ENCODE peak calls at places on chromosomes 5 and 9, in ten cellular contexts. J is tibial artery, P is heart left ventricle, Y is upper lobe of right lung, Q is astrocyte, U is spleen, F is right lobe of liver, T is hepatocyte, H is GM23338, V is PC-9. B is an unnamed sample.

GRCh38 chr5:112880219-112880964 is 19.3 kb downstream of the SRP19 start:
- DNase-seq in Q (no peak), P (no peak), J (no peak), U (no peak), Y (no peak), T (no peak), H (no peak), F (no peak), V (no peak), B (no peak)

GRCh38 chr5:55324815-55325418 is 17.1 kb downstream of the MTREX start:
- DNase-seq in U (no peak), Q (peak; percentile 36), V (peak; percentile 45), J (no peak), T (peak; percentile 37), P (no peak), F (no peak), Y (no peak), H (peak; percentile 32), B (no peak)

GRCh38 chr9:89902450-89902849 is 297.6 kb downstream of the GADD45G start:
- DNase-seq in P (no peak), F (no peak), Q (peak; percentile 91), H (no peak), T (no peak), U (no peak), Y (no peak), V (no peak), J (no peak), B (no peak)

GRCh38 chr5:37712750-37713149 is 127.1 kb downstream of the GDNF start:
- DNase-seq in J (no peak), F (no peak), V (no peak), P (no peak), U (no peak), Q (no peak), Y (no peak), H (no peak), T (no peak), B (no peak)

GRCh38 chr5:128695791-128696520 is 157.9 kb upstream of the FBN2 start:
- DNase-seq in P (no peak), T (no peak), J (no peak), F (no peak), V (no peak), U (no peak), Q (peak; percentile 29), Y (no peak), H (peak; percentile 87), B (no peak)

GRCh38 chr9:38207247-38207778 is 138.3 kb upstream of the SHB start:
- DNase-seq in U (no peak), F (no peak), Q (no peak), T (no peak), P (no peak), V (no peak), J (no peak), Y (no peak), H (no peak), B (no peak)

GRCh38 chr5:177508837-177509236 is 789 bp downstream of the DOK3 start:
- DNase-seq in P (no peak), J (no peak), F (no peak), Q (no peak), T (no peak), Y (no peak), H (no peak), U (peak; percentile 87), V (no peak), B (no peak)

GRCh38 chr9:122225323-122226141 is 3.2 kb downstream of the LHX6 start:
- DNase-seq in V (no peak), U (no peak), H (no peak), F (no peak), P (no peak), Q (no peak), T (no peak), J (no peak), Y (no peak), B (no peak)

GRCh38 chr5:149141957-149142851 is 911 bp downstream of the ABLIM3 start:
- DNase-seq in U (no peak), T (no peak), F (peak; percentile 81), P (peak; percentile 58), H (peak; percentile 25), Q (no peak), J (peak; percentile 74), Y (no peak), V (no peak), B (peak; percentile 28)

GRCh38 chr9:136050706-136051567 is 44.2 kb downstream of the NACC2 start:
- DNase-seq in Y (peak; percentile 67), F (peak; percentile 47), U (no peak), Q (no peak), P (no peak), V (no peak), H (peak; percentile 50), T (peak; percentile 46), J (no peak), B (no peak)

GRCh38 chr9:87581513-87581912 is 83.8 kb downstream of the DAPK1 start:
- DNase-seq in H (no peak), J (no peak), Q (peak; percentile 44), F (no peak), V (no peak), T (peak; percentile 55), Y (no peak), U (no peak), P (no peak), B (peak; percentile 14)

DNA sequence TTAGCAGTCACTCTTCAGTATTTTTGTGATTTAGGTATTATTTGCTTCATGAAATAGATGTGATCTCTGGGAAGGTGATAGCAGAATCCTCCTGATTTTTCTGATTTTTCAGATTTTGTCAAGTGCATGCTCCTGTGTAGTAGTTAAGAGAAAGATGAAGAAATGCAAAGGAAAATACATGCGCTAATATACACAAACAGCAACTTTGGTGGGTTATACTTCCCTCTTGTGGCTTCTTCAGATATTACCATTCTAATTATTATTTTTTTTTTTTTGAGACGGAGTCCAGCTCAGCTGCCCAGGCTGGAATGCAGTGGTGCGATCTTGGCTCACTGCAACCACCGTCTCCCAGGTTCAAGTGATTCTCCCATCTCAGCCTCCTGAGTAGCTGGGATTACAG is 31.7 kb downstream of the LMNB1 start:
- DNase-seq in H (peak; percentile 35), Q (no peak), Y (no peak), V (no peak), F (no peak), J (no peak), P (no peak), U (no peak), T (peak; percentile 32), B (no peak)
- H3K36me3 ChIP-seq in H (peaks cover 56% of the 10 kb centered on the region), Q (peaks cover 11% of the 10 kb centered on the region), Y (no peaks in the 10 kb centered on the region), V (peaks cover 9% of the 10 kb centered on the region), F (no peaks in the 10 kb centered on the region), J (no peaks in the 10 kb centered on the region), P (peaks cover 2% of the 10 kb centered on the region), U (no peaks in the 10 kb centered on the region), T (no peaks in the 10 kb centered on the region), B (peaks cover 4% of the 10 kb centered on the region)

GRCh38 chr5:176382721-176383120 is 5.7 kb downstream of the NOP16 start:
- DNase-seq in Q (no peak), F (no peak), T (no peak), P (no peak), Y (no peak), H (no peak), J (no peak), U (peak; percentile 15), V (no peak), B (no peak)

GRCh38 chr5:176379881-176380280 is 8.5 kb downstream of the NOP16 start:
- DNase-seq in U (no peak), Q (no peak), J (no peak), H (no peak), P (no peak), Y (no peak), F (no peak), V (no peak), T (no peak), B (no peak)

GRCh38 chr5:176381979-176382378 is 6.4 kb downstream of the NOP16 start:
- DNase-seq in F (no peak), V (no peak), J (no peak), H (no peak), Q (no peak), P (peak; percentile 21), T (no peak), Y (peak; percentile 31), U (peak; percentile 30), B (no peak)

GRCh38 chr5:176383248-176383905 is 5.0 kb downstream of the NOP16 start:
- DNase-seq in T (no peak), U (peak; percentile 49), V (no peak), J (no peak), Y (no peak), Q (no peak), P (peak; percentile 37), F (no peak), H (no peak), B (no peak)

DNA sequence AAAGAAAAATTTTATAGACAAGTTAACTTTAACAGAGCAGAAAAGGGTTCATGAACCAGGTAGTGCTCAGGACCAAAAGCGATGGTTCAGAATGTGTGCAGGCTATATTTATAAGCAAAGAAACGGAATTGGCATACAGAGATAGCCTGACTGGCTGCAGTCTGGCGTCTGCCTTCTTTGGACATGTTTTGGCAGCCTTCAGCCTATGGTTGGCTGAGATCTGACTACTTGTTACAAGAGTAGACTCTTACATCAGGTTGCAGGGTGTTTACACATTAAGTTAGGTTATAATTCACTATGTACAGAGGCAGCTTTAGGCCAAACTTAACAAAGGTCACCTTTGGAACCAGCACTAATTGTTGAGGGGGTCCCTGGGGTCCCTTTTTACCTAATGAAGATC is 7.0 kb downstream of the NOP16 start:
- DNase-seq in H (no peak), P (peak; percentile 60), Y (no peak), V (no peak), F (no peak), U (no peak), T (no peak), J (peak; percentile 79), Q (no peak), B (no peak)
- H3K36me3 ChIP-seq in H (peaks cover 27% of the 10 kb centered on the region), P (peaks cover 28% of the 10 kb centered on the region), Y (peaks cover 39% of the 10 kb centered on the region), V (peaks cover 36% of the 10 kb centered on the region), F (peaks cover 21% of the 10 kb centered on the region), U (no peaks in the 10 kb centered on the region), T (no peaks in the 10 kb centered on the region), J (peaks cover 30% of the 10 kb centered on the region), Q (peaks cover 27% of the 10 kb centered on the region), B (peaks cover 18% of the 10 kb centered on the region)

DNA sequence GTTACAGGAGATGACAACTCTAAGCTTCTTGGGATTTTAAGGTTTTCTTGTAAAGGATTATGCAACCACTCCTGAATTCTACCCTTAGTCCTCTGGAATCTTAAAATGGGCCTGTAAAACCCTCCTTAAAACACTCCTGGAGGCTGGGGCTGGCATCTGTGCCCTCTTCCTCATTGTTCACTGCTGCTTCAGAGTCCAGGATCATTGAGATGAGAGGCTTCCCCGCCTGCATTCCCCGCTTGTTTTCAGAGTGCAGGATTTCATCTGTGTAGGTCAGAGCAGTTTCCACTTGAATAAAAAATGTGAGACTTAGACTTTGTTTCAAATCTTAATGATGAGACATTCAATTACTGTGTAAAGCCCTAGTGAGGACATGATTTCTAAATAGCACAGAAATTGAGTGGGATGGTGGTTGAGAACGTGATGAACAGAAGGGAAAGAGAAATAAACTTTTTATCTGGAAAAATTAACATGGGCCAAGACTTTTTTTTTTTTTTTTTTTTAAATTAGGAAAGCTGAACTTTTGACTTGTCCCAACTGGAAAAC is 40.4 kb downstream of the PCSK5 start:
- DNase-seq in Q (peak; percentile 22), H (no peak), J (no peak), U (no peak), V (peak; percentile 46), T (no peak), F (no peak), Y (peak; percentile 66), P (no peak), B (no peak)
- H3K36me3 ChIP-seq in Q (no peaks in the 10 kb centered on the region), H (peaks cover 4% of the 10 kb centered on the region), J (no peaks in the 10 kb centered on the region), U (no peaks in the 10 kb centered on the region), V (peaks cover 3% of the 10 kb centered on the region), T (no peaks in the 10 kb centered on the region), F (no peaks in the 10 kb centered on the region), Y (peaks cover 7% of the 10 kb centered on the region), P (no peaks in the 10 kb centered on the region), B (peaks cover 17% of the 10 kb centered on the region)

GRCh38 chr9:101432171-101432570 is 3.4 kb downstream of the ALDOB start:
- DNase-seq in Y (no peak), F (no peak), U (no peak), Q (no peak), H (no peak), P (no peak), T (no peak), J (no peak), V (no peak), B (no peak)
- H3K36me3 ChIP-seq in Y (no peaks in the 10 kb centered on the region), F (peaks cover 76% of the 10 kb centered on the region), U (no peaks in the 10 kb centered on the region), Q (no peaks in the 10 kb centered on the region), H (no peaks in the 10 kb centered on the region), P (no peaks in the 10 kb centered on the region), T (no peaks in the 10 kb centered on the region), J (no peaks in the 10 kb centered on the region), V (no peaks in the 10 kb centered on the region), B (no peaks in the 10 kb centered on the region)